ENCODE peak calls at places on chromosomes 16 and 17, in six cellular contexts. D is AG04450, Y is left lung, F is NT2/D1, W is breast epithelium, B is transverse colon. J is an unnamed sample.

GRCh38 chr17:57881143-57881542 is 31.3 kb upstream of the MRPS23 start:
- DNase-seq in D (peak), Y (no peak), F (no peak), W (no peak), B (no peak), J (peak)

GRCh38 chr16:65318590-65319267 is 196.9 kb upstream of the CDH11 start:
- DNase-seq in D (no peak), Y (no peak), F (peak), W (no peak), B (no peak), J (no peak)

GRCh38 chr17:55005520-55005919 is 37.0 kb downstream of the STXBP4 start:
- DNase-seq in D (no peak), Y (no peak), F (peak), W (no peak), B (no peak), J (peak)

GRCh38 chr16:11390573-11391495 is 45.6 kb downstream of the RMI2 start:
- DNase-seq in D (no peak), Y (no peak), F (no peak), W (no peak), B (no peak), J (no peak)

GRCh38 chr17:63823659-63824331 is 3.4 kb upstream of the PSMC5 start:
- DNase-seq in D (no peak), Y (no peak), F (no peak), W (no peak), B (no peak), J (no peak)

GRCh38 chr17:65388911-65389310 is 172.5 kb downstream of the AXIN2 start:
- DNase-seq in D (no peak), Y (no peak), F (no peak), W (no peak), B (no peak), J (no peak)

GRCh38 chr16:2527071-2527783 is 4.0 kb downstream of the CEMP1 start:
- DNase-seq in D (no peak), Y (no peak), F (no peak), W (no peak), B (no peak), J (no peak)

GRCh38 chr17:81641825-81642489 is 5.0 kb downstream of the TSPAN10 start:
- DNase-seq in D (peak), Y (no peak), F (no peak), W (no peak), B (no peak), J (peak)

GRCh38 chr16:82201906-82202305 is 31.9 kb upstream of the MPHOSPH6 start:
- DNase-seq in D (no peak), Y (no peak), F (no peak), W (no peak), B (no peak), J (no peak)

GRCh38 chr16:1378087-1378803 is 26.5 kb downstream of the GNPTG start:
- DNase-seq in D (no peak), Y (no peak), F (no peak), W (no peak), B (no peak), J (no peak)
- H3K4me3 ChIP-seq in D (peak), Y (peak), F (peak), W (peak), B (peak), J (peak)

DNA sequence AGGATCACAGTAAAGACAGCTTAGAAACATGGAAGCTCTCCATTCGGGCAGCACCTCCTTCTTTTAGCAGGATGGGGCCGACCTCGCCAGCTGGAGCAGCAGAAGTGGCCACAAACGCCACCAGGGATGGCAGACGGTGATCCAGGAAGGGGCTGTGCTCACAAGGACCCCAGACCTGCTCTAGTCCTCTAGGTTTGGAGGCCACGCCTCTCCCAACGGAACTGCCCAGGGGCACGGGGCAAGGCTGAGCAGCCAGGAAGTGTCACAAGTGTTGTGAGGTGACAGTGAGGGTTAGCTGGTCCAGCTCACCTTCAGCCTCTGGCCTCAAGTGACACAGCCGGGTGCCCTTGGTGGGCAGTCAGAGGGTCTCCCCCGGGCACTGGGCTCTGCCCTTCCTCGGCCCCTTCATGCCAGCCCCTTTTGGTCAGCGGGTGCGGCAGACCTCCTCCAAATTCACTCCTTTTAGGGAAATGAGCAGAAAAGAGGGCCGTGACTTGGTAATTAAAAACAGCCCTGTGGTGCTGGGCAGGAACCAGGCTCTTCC is 20.4 kb downstream of the CEP295NL start:
- DNase-seq in D (no peak), Y (peak), F (no peak), W (no peak), B (no peak), J (no peak)
- H3K4me3 ChIP-seq in D (no peak), Y (no peak), F (no peak), W (peak), B (no peak), J (no peak)

GRCh38 chr17:39781814-39782213 is 44.1 kb downstream of the GRB7 start:
- DNase-seq in D (no peak), Y (no peak), F (no peak), W (no peak), B (no peak), J (no peak)

GRCh38 chr17:39782481-39782880 is 44.7 kb downstream of the GRB7 start:
- DNase-seq in D (no peak), Y (no peak), F (no peak), W (no peak), B (no peak), J (peak)

GRCh38 chr17:39782980-39783379 is 45.2 kb downstream of the GRB7 start:
- DNase-seq in D (no peak), Y (no peak), F (no peak), W (no peak), B (no peak), J (no peak)

GRCh38 chr17:39777534-39778365 is 40.0 kb downstream of the GRB7 start:
- DNase-seq in D (no peak), Y (no peak), F (no peak), W (no peak), B (no peak), J (no peak)

DNA sequence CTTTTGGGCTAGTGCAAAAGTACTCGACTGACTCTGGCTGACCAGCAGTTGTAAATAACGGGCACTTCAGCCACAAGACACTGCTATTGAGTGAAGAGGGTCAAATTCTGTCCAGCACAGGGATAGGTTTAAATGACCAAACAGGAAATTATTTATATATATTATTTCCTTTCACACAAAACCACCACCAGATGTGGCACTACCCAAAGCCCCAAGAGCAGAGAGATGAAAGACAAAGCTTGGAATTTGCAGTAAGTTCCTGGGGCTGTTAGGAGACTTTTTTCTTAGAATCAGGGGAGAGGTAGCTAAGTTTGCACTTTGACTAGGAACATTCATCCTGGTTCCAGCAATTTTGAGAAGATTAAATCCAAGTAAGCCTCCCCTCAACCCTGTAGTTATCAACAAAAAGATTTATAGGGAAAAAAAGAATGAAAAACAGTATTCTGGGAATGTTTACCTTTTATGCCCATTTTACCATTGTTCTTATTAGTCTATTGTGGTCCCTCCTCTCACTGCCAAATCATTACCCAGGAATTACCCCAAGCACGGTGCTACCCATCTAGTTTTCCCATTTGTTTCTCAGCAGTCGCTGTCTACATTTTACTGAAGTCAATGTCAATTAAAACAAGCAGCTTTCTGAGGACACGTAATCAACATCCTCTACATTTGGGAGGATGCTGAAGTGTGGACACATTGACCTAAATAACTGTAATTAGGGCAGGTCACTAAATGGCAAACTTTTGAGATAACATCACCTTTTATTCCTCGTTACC is 43.5 kb downstream of the GRB7 start:
- DNase-seq in D (no peak), Y (no peak), F (no peak), W (no peak), B (no peak), J (no peak)
- H3K4me3 ChIP-seq in D (no peak), Y (no peak), F (no peak), W (no peak), B (no peak), J (no peak)

DNA sequence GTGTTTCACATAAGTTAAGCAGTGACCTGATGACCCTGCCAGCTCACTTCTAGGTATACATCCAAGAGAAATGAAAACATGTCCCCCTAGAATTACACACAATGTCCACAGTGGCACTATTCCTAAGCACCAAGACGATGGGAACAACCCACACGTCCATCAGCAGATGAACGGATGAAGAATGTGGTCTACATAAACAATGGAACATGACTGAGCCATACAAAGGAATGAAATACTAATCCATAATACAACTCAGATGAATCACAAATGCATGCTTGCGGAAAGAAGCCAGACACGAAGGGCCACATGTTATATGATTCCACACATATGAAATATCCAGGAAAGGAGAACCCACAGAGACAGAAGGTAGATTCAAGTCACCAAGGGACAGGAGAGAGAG is 17.4 kb downstream of the USP22 start:
- DNase-seq in D (no peak), Y (no peak), F (no peak), W (no peak), B (no peak), J (peak)
- H3K4me3 ChIP-seq in D (no peak), Y (no peak), F (no peak), W (no peak), B (no peak), J (no peak)

GRCh38 chr17:71176315-71176714 is 944.5 kb upstream of the SOX9 start:
- DNase-seq in D (no peak), Y (no peak), F (no peak), W (no peak), B (no peak), J (no peak)
- H3K4me3 ChIP-seq in D (no peak), Y (no peak), F (no peak), W (no peak), B (no peak), J (no peak)

DNA sequence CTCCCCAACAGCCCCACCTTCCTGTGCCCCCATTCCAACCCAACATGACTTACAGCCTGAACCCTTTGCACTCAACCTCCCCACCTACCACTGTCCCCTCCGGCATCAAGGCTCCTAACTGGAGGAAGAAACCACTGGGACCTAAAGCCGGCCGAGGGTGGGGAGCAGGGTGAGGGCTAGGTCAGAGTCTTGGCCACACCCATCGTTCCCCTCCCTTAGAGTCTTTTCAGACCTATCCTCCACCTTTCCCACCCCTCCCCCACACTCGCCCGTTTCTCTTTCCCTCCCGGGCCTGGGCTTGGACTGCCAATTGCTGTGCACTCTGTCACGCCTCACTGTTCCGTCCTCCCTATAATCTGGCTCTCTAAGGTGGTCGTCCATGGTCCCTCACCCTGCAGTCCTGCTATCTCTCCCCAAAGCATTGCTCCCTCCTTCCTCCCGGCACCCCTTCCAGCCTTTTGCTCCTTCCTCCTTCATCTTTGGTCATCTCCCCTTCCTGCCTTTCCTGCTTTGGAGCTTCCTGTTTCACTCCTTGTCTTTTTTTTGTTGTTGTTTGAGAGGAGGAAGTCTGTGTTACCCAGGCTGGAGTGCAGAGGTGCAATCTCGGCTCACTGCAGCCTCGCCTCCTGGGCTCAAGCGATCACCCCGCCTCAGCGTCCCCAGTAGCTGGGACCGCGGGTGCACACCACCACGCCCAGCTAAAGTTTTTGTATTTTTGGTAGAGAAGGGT is 958 bp upstream of the CLDN7 start:
- DNase-seq in D (no peak), Y (peak), F (no peak), W (peak), B (peak), J (no peak)
- H3K4me3 ChIP-seq in D (no peak), Y (peak), F (peak), W (peak), B (peak), J (no peak)

GRCh38 chr17:32696426-32696825 is 180.5 kb downstream of the MYO1D start:
- DNase-seq in D (no peak), Y (no peak), F (no peak), W (no peak), B (no peak), J (no peak)
- H3K4me3 ChIP-seq in D (no peak), Y (no peak), F (no peak), W (no peak), B (no peak), J (no peak)

GRCh38 chr17:51876986-51877385 is 281.5 kb downstream of the CA10 start:
- DNase-seq in D (no peak), Y (no peak), F (no peak), W (no peak), B (no peak), J (no peak)
- H3K4me3 ChIP-seq in D (no peak), Y (no peak), F (no peak), W (no peak), B (no peak), J (no peak)

DNA sequence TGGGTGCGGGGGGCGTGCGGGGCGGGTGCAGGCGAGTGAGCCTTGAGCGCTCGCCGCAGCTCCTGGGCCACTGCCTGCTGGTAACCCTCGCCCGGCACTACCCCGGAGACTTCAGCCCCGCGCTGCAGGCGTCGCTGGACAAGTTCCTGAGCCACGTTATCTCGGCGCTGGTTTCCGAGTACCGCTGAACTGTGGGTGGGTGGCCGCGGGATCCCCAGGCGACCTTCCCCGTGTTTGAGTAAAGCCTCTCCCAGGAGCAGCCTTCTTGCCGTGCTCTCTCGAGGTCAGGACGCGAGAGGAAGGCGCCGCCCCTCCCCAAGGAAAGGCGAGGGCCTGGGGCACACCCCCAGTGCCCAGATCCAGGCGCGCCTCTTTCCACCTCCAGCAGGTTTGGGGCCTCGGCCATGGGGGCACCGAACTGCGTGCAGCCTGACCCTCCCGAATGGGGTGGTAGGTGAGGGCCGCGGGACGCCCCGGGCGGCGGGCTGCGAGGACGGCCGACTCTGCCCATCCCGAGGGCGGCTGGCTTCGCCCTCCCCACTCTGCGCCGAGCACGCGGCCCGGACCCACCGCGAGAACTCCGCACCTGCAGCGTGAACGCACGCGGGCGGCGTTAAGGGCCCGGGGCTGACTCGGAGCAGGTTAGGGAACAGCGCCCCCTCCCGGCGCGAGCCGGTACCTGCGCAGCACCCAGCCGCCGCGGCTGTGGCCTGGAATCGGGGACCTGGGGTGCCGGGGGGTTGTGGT is 835 bp downstream of the HBQ1 start:
- DNase-seq in D (no peak), Y (peak), F (peak), W (no peak), B (peak), J (peak)
- H3K4me3 ChIP-seq in D (peak), Y (peak), F (peak), W (peak), B (peak), J (peak)